ENCODE peak calls at places on chromosome 16, in seven cellular contexts. One of them, this sample, is unnamed. For H3K36me3, the result is how much of the 10 kb centered on the place peaks cover.

GRCh38 chr16:84387021-84387420 is 18.7 kb downstream of the ATP2C2 start:
- DNase-seq in H1: no peak
- DNase-seq in HCT116: no peak
- DNase-seq in GM12878: no peak
- DNase-seq in HepG2: no peak
- DNase-seq in SK-N-SH: no peak
- DNase-seq in K562: no peak
- DNase-seq in this sample: no peak

GRCh38 chr16:86901483-86901882 is 323.1 kb downstream of the FOXL1 start:
- DNase-seq in H1: no peak
- DNase-seq in HCT116: no peak
- DNase-seq in GM12878: no peak
- DNase-seq in HepG2: no peak
- DNase-seq in SK-N-SH: no peak
- DNase-seq in K562: peak
- DNase-seq in this sample: no peak

GRCh38 chr16:51012396-51012795 is 138.7 kb downstream of the SALL1 start:
- DNase-seq in H1: no peak
- DNase-seq in HCT116: no peak
- DNase-seq in GM12878: no peak
- DNase-seq in HepG2: peak
- DNase-seq in SK-N-SH: no peak
- DNase-seq in K562: no peak
- DNase-seq in this sample: no peak

GRCh38 chr16:16062023-16062932 is 112.9 kb downstream of the ABCC1 start:
- DNase-seq in H1: no peak
- DNase-seq in HCT116: no peak
- DNase-seq in GM12878: no peak
- DNase-seq in HepG2: no peak
- DNase-seq in SK-N-SH: no peak
- DNase-seq in K562: peak
- DNase-seq in this sample: no peak

GRCh38 chr16:86884256-86884655 is 305.9 kb downstream of the FOXL1 start:
- DNase-seq in H1: no peak
- DNase-seq in HCT116: no peak
- DNase-seq in GM12878: no peak
- DNase-seq in HepG2: no peak
- DNase-seq in SK-N-SH: no peak
- DNase-seq in K562: no peak
- DNase-seq in this sample: no peak

GRCh38 chr16:14015017-14015416 is 56.1 kb upstream of the MRTFB start:
- DNase-seq in H1: no peak
- DNase-seq in HCT116: no peak
- DNase-seq in GM12878: no peak
- DNase-seq in HepG2: no peak
- DNase-seq in SK-N-SH: no peak
- DNase-seq in K562: no peak
- DNase-seq in this sample: no peak

GRCh38 chr16:83581082-83581481 is 226.7 kb upstream of the HSBP1 start:
- DNase-seq in H1: no peak
- DNase-seq in HCT116: no peak
- DNase-seq in GM12878: no peak
- DNase-seq in HepG2: no peak
- DNase-seq in SK-N-SH: no peak
- DNase-seq in K562: no peak
- DNase-seq in this sample: no peak

GRCh38 chr16:66481081-66481942 is 54.2 kb downstream of the BEAN1 start:
- DNase-seq in H1: no peak
- DNase-seq in HCT116: no peak
- DNase-seq in GM12878: no peak
- DNase-seq in HepG2: no peak
- DNase-seq in SK-N-SH: no peak
- DNase-seq in K562: no peak
- DNase-seq in this sample: no peak

GRCh38 chr16:84063972-84064371 is 21.4 kb upstream of the SLC38A8 start:
- DNase-seq in H1: no peak
- DNase-seq in HCT116: no peak
- DNase-seq in GM12878: no peak
- DNase-seq in HepG2: no peak
- DNase-seq in SK-N-SH: peak
- DNase-seq in K562: no peak
- DNase-seq in this sample: no peak

GRCh38 chr16:87160752-87161337 is 156.3 kb downstream of the C16orf95 start:
- DNase-seq in H1: no peak
- DNase-seq in HCT116: no peak
- DNase-seq in GM12878: no peak
- DNase-seq in HepG2: no peak
- DNase-seq in SK-N-SH: no peak
- DNase-seq in K562: no peak
- DNase-seq in this sample: no peak

GRCh38 chr16:74026373-74027281 is 270.0 kb upstream of the PSMD7 start:
- DNase-seq in H1: no peak
- DNase-seq in HCT116: no peak
- DNase-seq in GM12878: no peak
- DNase-seq in HepG2: no peak
- DNase-seq in SK-N-SH: no peak
- DNase-seq in K562: no peak
- DNase-seq in this sample: peak

GRCh38 chr16:90020838-90021382 is 1.7 kb upstream of the DBNDD1 start:
- DNase-seq in H1: no peak
- DNase-seq in HCT116: no peak
- DNase-seq in GM12878: no peak
- DNase-seq in HepG2: peak
- DNase-seq in SK-N-SH: peak
- DNase-seq in K562: no peak
- DNase-seq in this sample: no peak

GRCh38 chr16:84423416-84423837 is 55.1 kb downstream of the ATP2C2 start:
- DNase-seq in H1: no peak
- DNase-seq in HCT116: peak
- DNase-seq in GM12878: peak
- DNase-seq in HepG2: peak
- DNase-seq in SK-N-SH: peak
- DNase-seq in K562: peak
- DNase-seq in this sample: peak

GRCh38 chr16:13510425-13511151 is 409.4 kb upstream of the ERCC4 start:
- DNase-seq in H1: no peak
- DNase-seq in HCT116: no peak
- DNase-seq in GM12878: no peak
- DNase-seq in HepG2: peak
- DNase-seq in SK-N-SH: no peak
- DNase-seq in K562: no peak
- DNase-seq in this sample: no peak

DNA sequence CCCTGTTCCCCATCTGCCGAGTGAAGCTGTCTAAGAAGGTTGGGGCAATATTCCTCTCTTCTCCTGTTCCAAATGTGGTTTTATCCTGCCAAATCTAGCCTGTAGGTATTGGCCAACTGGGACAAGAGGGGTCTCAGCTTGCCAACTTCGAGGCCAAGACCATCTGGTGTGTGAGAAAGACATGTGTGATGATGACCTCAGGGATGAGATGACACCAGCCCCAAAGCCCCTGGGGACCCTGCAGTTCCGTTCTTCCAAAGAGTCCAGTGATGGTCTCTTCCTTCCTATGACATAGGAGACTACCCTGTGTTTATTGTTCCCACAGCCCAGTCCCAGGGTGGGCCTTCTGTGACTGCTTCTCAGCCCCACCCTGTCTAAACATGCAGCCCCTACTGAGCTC is 34.8 kb upstream of the ADAMTS18 start:
- DNase-seq in H1: no peak
- DNase-seq in HCT116: no peak
- DNase-seq in GM12878: no peak
- DNase-seq in HepG2: no peak
- DNase-seq in SK-N-SH: no peak
- DNase-seq in K562: no peak
- DNase-seq in this sample: no peak
- H3K36me3 ChIP-seq in H1: under half
- H3K36me3 ChIP-seq in HCT116: under half
- H3K36me3 ChIP-seq in GM12878: under half
- H3K36me3 ChIP-seq in HepG2: under half
- H3K36me3 ChIP-seq in SK-N-SH: under half
- H3K36me3 ChIP-seq in K562: under half
- H3K36me3 ChIP-seq in this sample: under half

GRCh38 chr16:426906-427249 is 1.4 kb downstream of the RAB11FIP3 start:
- DNase-seq in H1: no peak
- DNase-seq in HCT116: no peak
- DNase-seq in GM12878: no peak
- DNase-seq in HepG2: no peak
- DNase-seq in SK-N-SH: no peak
- DNase-seq in K562: no peak
- DNase-seq in this sample: no peak

GRCh38 chr16:427295-427694 is 1.8 kb downstream of the RAB11FIP3 start:
- DNase-seq in H1: no peak
- DNase-seq in HCT116: no peak
- DNase-seq in GM12878: no peak
- DNase-seq in HepG2: no peak
- DNase-seq in SK-N-SH: no peak
- DNase-seq in K562: no peak
- DNase-seq in this sample: no peak

GRCh38 chr16:425740-426114 is 278 bp downstream of the RAB11FIP3 start:
- DNase-seq in H1: no peak
- DNase-seq in HCT116: no peak
- DNase-seq in GM12878: no peak
- DNase-seq in HepG2: no peak
- DNase-seq in SK-N-SH: no peak
- DNase-seq in K562: no peak
- DNase-seq in this sample: no peak

GRCh38 chr16:425082-425718 is at the start of gene RAB11FIP3:
- DNase-seq in H1: peak
- DNase-seq in HCT116: peak
- DNase-seq in GM12878: peak
- DNase-seq in HepG2: peak
- DNase-seq in SK-N-SH: peak
- DNase-seq in K562: peak
- DNase-seq in this sample: peak

DNA sequence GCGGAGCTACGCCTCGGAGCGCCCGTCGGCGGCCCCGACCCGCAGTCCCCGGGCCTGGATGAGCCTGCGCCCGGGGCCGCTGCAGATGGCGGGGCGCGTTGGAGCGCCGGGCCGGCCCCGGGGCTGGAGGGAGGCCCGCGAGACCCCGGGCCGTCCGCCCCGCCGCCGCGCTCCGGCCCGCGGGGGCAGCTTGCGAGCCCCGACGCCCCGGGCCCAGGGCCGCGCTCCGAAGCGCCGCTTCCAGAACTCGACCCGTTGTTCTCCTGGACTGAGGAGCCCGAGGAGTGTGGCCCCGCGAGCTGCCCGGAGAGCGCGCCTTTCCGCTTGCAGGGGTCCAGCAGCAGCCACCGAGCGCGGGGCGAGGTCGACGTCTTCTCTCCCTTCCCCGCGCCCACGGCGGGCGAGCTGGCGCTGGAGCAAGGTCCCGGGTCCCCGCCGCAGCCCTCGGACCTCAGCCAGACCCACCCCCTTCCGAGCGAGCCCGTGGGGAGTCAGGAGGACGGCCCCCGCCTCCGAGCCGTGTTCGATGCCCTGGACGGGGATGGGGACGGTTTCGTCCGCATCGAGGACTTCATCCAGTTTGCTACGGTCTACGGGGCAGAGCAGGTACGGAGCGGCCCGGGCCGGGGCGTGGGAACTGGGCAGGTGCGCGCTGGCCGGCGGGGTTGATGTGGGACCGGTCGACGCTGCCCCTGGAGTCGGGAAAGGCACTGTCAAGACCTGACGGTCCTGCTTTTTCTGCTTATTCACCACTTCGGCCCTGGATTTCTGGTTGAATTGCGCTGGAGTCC is 861 bp downstream of the RAB11FIP3 start:
- DNase-seq in H1: peak
- DNase-seq in HCT116: no peak
- DNase-seq in GM12878: no peak
- DNase-seq in HepG2: no peak
- DNase-seq in SK-N-SH: peak
- DNase-seq in K562: no peak
- DNase-seq in this sample: no peak
- TF ChIP-seq YY1 in H1: no peak
- TF ChIP-seq YY1 in HCT116: no peak
- TF ChIP-seq YY1 in GM12878: no peak
- TF ChIP-seq YY1 in HepG2: no peak
- TF ChIP-seq YY1 in SK-N-SH: no peak
- TF ChIP-seq YY1 in K562: peak
- TF ChIP-seq YY1 in this sample: no peak

GRCh38 chr16:9095171-9095570 is 3.7 kb downstream of the HAPSTR1 start:
- DNase-seq in H1: no peak
- DNase-seq in HCT116: no peak
- DNase-seq in GM12878: no peak
- DNase-seq in HepG2: no peak
- DNase-seq in SK-N-SH: no peak
- DNase-seq in K562: no peak
- DNase-seq in this sample: no peak
- H3K36me3 ChIP-seq in H1: under half
- H3K36me3 ChIP-seq in HCT116: under half
- H3K36me3 ChIP-seq in GM12878: under half
- H3K36me3 ChIP-seq in HepG2: under half
- H3K36me3 ChIP-seq in SK-N-SH: half or more
- H3K36me3 ChIP-seq in K562: half or more
- H3K36me3 ChIP-seq in this sample: half or more

GRCh38 chr16:18800674-18801196 is 614 bp downstream of the ARL6IP1 start:
- DNase-seq in H1: no peak
- DNase-seq in HCT116: no peak
- DNase-seq in GM12878: no peak
- DNase-seq in HepG2: no peak
- DNase-seq in SK-N-SH: no peak
- DNase-seq in K562: peak
- DNase-seq in this sample: no peak

GRCh38 chr16:18803569-18804462 is 2.5 kb upstream of the ARL6IP1 start:
- DNase-seq in H1: no peak
- DNase-seq in HCT116: no peak
- DNase-seq in GM12878: no peak
- DNase-seq in HepG2: no peak
- DNase-seq in SK-N-SH: no peak
- DNase-seq in K562: no peak
- DNase-seq in this sample: no peak

GRCh38 chr16:18804540-18804939 is 3.2 kb upstream of the ARL6IP1 start:
- DNase-seq in H1: no peak
- DNase-seq in HCT116: no peak
- DNase-seq in GM12878: no peak
- DNase-seq in HepG2: no peak
- DNase-seq in SK-N-SH: no peak
- DNase-seq in K562: no peak
- DNase-seq in this sample: no peak

GRCh38 chr16:18801197-18801972 is at the start of gene ARL6IP1:
- DNase-seq in H1: peak
- DNase-seq in HCT116: peak
- DNase-seq in GM12878: peak
- DNase-seq in HepG2: peak
- DNase-seq in SK-N-SH: peak
- DNase-seq in K562: peak
- DNase-seq in this sample: peak

DNA sequence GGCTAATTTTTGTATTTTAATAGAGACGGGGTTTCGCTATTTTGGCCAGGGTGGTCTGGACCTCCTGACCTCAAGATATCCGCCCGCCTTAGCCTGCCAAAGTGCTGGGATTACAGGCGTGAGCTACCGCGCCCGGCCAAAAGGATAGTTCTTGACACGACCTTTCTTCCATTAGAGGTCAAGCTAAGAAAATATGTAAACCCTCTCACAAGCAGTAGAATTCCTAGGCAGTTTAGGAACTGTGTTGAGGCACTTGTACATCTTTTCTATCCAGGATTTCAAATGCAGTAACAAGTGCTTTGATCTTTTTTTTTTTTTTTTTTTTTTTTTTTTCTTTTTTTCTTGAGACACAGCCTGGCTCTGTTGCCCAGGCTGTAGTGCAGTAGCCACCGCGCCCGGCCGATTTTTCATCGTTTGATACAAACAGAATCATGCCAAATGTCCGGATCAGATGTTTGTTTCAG is 1.4 kb upstream of the ARL6IP1 start:
- DNase-seq in H1: no peak
- DNase-seq in HCT116: no peak
- DNase-seq in GM12878: no peak
- DNase-seq in HepG2: no peak
- DNase-seq in SK-N-SH: no peak
- DNase-seq in K562: no peak
- DNase-seq in this sample: no peak
- TF ChIP-seq YY1 in H1: no peak
- TF ChIP-seq YY1 in HCT116: no peak
- TF ChIP-seq YY1 in GM12878: no peak
- TF ChIP-seq YY1 in HepG2: no peak
- TF ChIP-seq YY1 in SK-N-SH: no peak
- TF ChIP-seq YY1 in K562: no peak
- TF ChIP-seq YY1 in this sample: no peak